ENCODE peak calls at places on chromosomes 5 and 9, in ten cellular contexts. G is Kasumi-1, P is fibroblast of the conjunctiva, I is breast epithelium, T is NCI-H510A, V is fibroblast of mammary gland, A is NCI-H748 treated with DMSO at 0.1 percent for 48 hours, D is RPMI7951, Y is nucleus accumbens, N is midbrain. F is an unnamed sample.

GRCh38 chr9:24832307-24832706 is 286.6 kb upstream of the IZUMO3 start:
- DNase-seq in G (peak; percentile 4), P (no peak), I (no peak), T (no peak), V (peak; percentile 0), A (no peak), D (no peak), Y (no peak), N (no peak), F (no peak)

GRCh38 chr5:19241690-19242089 is 746.3 kb downstream of the CDH18 start:
- DNase-seq in G (no peak), P (no peak), I (no peak), T (no peak), V (no peak), A (no peak), D (peak; percentile 62), Y (no peak), N (no peak), F (no peak)

GRCh38 chr9:108241384-108241783 is 614.4 kb downstream of the ACTL7B start:
- DNase-seq in G (no peak), P (no peak), I (no peak), T (no peak), V (no peak), A (no peak), D (no peak), Y (no peak), N (no peak), F (no peak)

GRCh38 chr9:79952401-79952800 is 380.6 kb downstream of the TLE4 start:
- DNase-seq in G (no peak), P (no peak), I (no peak), T (no peak), V (peak; percentile 56), A (no peak), D (no peak), Y (no peak), N (no peak), F (no peak)

GRCh38 chr5:81989204-81989603 is 17.4 kb downstream of the ATG10 start:
- DNase-seq in G (no peak), P (no peak), I (no peak), T (no peak), V (no peak), A (no peak), D (no peak), Y (no peak), N (no peak), F (no peak)

GRCh38 chr9:4713849-4714248 is 27.2 kb downstream of the AK3 start:
- DNase-seq in G (no peak), P (no peak), I (no peak), T (no peak), V (no peak), A (no peak), D (peak; percentile 2), Y (no peak), N (no peak), F (no peak)

GRCh38 chr5:55850839-55851674 is at the start of gene IL31RA:
- DNase-seq in G (no peak), P (peak; percentile 73), I (no peak), T (no peak), V (peak; percentile 89), A (no peak), D (peak; percentile 75), Y (no peak), N (no peak), F (peak; percentile 72)

GRCh38 chr9:89359018-89359417 is 40.7 kb downstream of the SECISBP2 start:
- DNase-seq in G (no peak), P (no peak), I (no peak), T (peak; percentile 43), V (no peak), A (no peak), D (no peak), Y (no peak), N (peak; percentile 59), F (no peak)

GRCh38 chr9:86093788-86094555 is 5.4 kb downstream of the GOLM1 start:
- DNase-seq in G (no peak), P (no peak), I (peak; percentile 74), T (peak; percentile 15), V (no peak), A (peak; percentile 41), D (peak; percentile 66), Y (no peak), N (no peak), F (no peak)

GRCh38 chr5:150511641-150512367 is 3.9 kb downstream of the NDST1 start:
- DNase-seq in G (no peak), P (no peak), I (no peak), T (no peak), V (peak; percentile 91), A (no peak), D (peak; percentile 82), Y (peak; percentile 44), N (no peak), F (no peak)

GRCh38 chr9:133844431-133844830 is 106.3 kb upstream of the SARDH start:
- DNase-seq in G (no peak), P (no peak), I (no peak), T (no peak), V (no peak), A (no peak), D (no peak), Y (no peak), N (no peak), F (no peak)

GRCh38 chr9:109286981-109287380 is 33.9 kb downstream of the EPB41L4B start:
- DNase-seq in G (no peak), P (no peak), I (no peak), T (no peak), V (no peak), A (no peak), D (no peak), Y (no peak), N (no peak), F (no peak)

GRCh38 chr5:134813407-134813806 is 32.4 kb upstream of the C5orf24 start:
- DNase-seq in G (no peak), P (no peak), I (no peak), T (no peak), V (no peak), A (no peak), D (no peak), Y (no peak), N (no peak), F (no peak)

GRCh38 chr5:134533115-134533815 is 7.8 kb downstream of the JADE2 start:
- DNase-seq in G (peak; percentile 54), P (peak; percentile 55), I (no peak), T (no peak), V (peak; percentile 64), A (no peak), D (no peak), Y (no peak), N (no peak), F (no peak)

GRCh38 chr9:136235709-136236455 is 9.7 kb downstream of the QSOX2 start:
- DNase-seq in G (no peak), P (no peak), I (no peak), T (no peak), V (no peak), A (no peak), D (no peak), Y (no peak), N (no peak), F (no peak)

GRCh38 chr5:149011084-149011483 is 51.8 kb downstream of the SH3TC2 start:
- DNase-seq in G (no peak), P (no peak), I (no peak), T (no peak), V (no peak), A (no peak), D (peak; percentile 88), Y (peak; percentile 7), N (peak; percentile 42), F (no peak)

GRCh38 chr5:39441838-39442237 is 17.1 kb upstream of the DAB2 start:
- DNase-seq in G (no peak), P (no peak), I (no peak), T (no peak), V (no peak), A (no peak), D (no peak), Y (no peak), N (no peak), F (no peak)

GRCh38 chr5:32520326-32520725 is 65.0 kb upstream of the SUB1 start:
- DNase-seq in G (no peak), P (no peak), I (no peak), T (no peak), V (peak; percentile 45), A (no peak), D (no peak), Y (no peak), N (no peak), F (no peak)

GRCh38 chr9:121781143-121781542 is 129.7 kb downstream of the DAB2IP start:
- DNase-seq in G (no peak), P (no peak), I (no peak), T (no peak), V (no peak), A (no peak), D (no peak), Y (no peak), N (no peak), F (no peak)

GRCh38 chr5:43572357-43572756 is 15.5 kb upstream of the PAIP1 start:
- DNase-seq in G (no peak), P (no peak), I (no peak), T (no peak), V (no peak), A (no peak), D (peak; percentile 23), Y (no peak), N (no peak), F (no peak)

GRCh38 chr9:76290555-76290954 is 103.7 kb downstream of the RFK start:
- DNase-seq in G (no peak), P (no peak), I (no peak), T (no peak), V (no peak), A (no peak), D (no peak), Y (no peak), N (no peak), F (no peak)

GRCh38 chr9:15722888-15723287 is 170.0 kb downstream of the CCDC171 start:
- DNase-seq in G (no peak), P (no peak), I (no peak), T (no peak), V (peak; percentile 49), A (no peak), D (peak; percentile 3), Y (no peak), N (no peak), F (peak; percentile 88)

F was measured in smooth muscle cell of the brain vasculature.